ENCODE peak calls at places on chromosomes 1 and 21, in eight cellular contexts. One of them, this sample, is unnamed.

GRCh38 chr1:31627930-31628421 is 10.5 kb downstream of the HCRTR1 start:
- DNase-seq in cardiac fibroblast: peak; percentile 47
- DNase-seq in mucosa of descending colon: no peak
- DNase-seq in IMR-90: no peak
- DNase-seq in Karpas-422: no peak
- DNase-seq in amniotic stem cell: no peak
- DNase-seq in RKO: no peak
- DNase-seq in T-helper 22 cell: no peak
- DNase-seq in this sample: no peak

GRCh38 chr1:211621471-211622198 is 42.7 kb upstream of the SLC30A1 start:
- DNase-seq in RKO: no peak
- DNase-seq in IMR-90: peak; percentile 71
- DNase-seq in cardiac fibroblast: peak; percentile 59
- DNase-seq in Karpas-422: no peak
- DNase-seq in mucosa of descending colon: no peak
- DNase-seq in T-helper 22 cell: no peak
- DNase-seq in amniotic stem cell: no peak
- DNase-seq in this sample: no peak

GRCh38 chr1:17494114-17494729 is 45.3 kb upstream of the ARHGEF10L start:
- DNase-seq in Karpas-422: peak; percentile 86
- DNase-seq in T-helper 22 cell: no peak
- DNase-seq in cardiac fibroblast: peak; percentile 73
- DNase-seq in mucosa of descending colon: peak; percentile 85
- DNase-seq in IMR-90: peak; percentile 69
- DNase-seq in amniotic stem cell: peak; percentile 9
- DNase-seq in RKO: peak; percentile 92
- DNase-seq in this sample: no peak

GRCh38 chr1:207959141-207959825 is 48.4 kb upstream of the CD34 start:
- DNase-seq in Karpas-422: no peak
- DNase-seq in T-helper 22 cell: no peak
- DNase-seq in amniotic stem cell: no peak
- DNase-seq in cardiac fibroblast: peak; percentile 73
- DNase-seq in mucosa of descending colon: peak; percentile 68
- DNase-seq in RKO: no peak
- DNase-seq in IMR-90: peak; percentile 38
- DNase-seq in this sample: no peak

GRCh38 chr1:12528021-12528852 is 89.8 kb downstream of the DHRS3 start:
- DNase-seq in RKO: no peak
- DNase-seq in Karpas-422: no peak
- DNase-seq in amniotic stem cell: no peak
- DNase-seq in cardiac fibroblast: peak; percentile 76
- DNase-seq in mucosa of descending colon: peak; percentile 94
- DNase-seq in IMR-90: peak; percentile 45
- DNase-seq in T-helper 22 cell: no peak
- DNase-seq in this sample: no peak

GRCh38 chr21:45975017-45975595 is 6.5 kb upstream of the COL6A1 start:
- DNase-seq in amniotic stem cell: no peak
- DNase-seq in RKO: no peak
- DNase-seq in cardiac fibroblast: peak; percentile 52
- DNase-seq in Karpas-422: no peak
- DNase-seq in T-helper 22 cell: no peak
- DNase-seq in mucosa of descending colon: peak; percentile 60
- DNase-seq in IMR-90: peak; percentile 43
- DNase-seq in this sample: no peak

GRCh38 chr1:26728645-26729044 is 32.8 kb downstream of the ARID1A start:
- DNase-seq in amniotic stem cell: no peak
- DNase-seq in IMR-90: no peak
- DNase-seq in Karpas-422: no peak
- DNase-seq in mucosa of descending colon: no peak
- DNase-seq in cardiac fibroblast: no peak
- DNase-seq in T-helper 22 cell: no peak
- DNase-seq in RKO: no peak
- DNase-seq in this sample: no peak

GRCh38 chr1:231036416-231036815 is 3.6 kb downstream of the FAM89A start:
- DNase-seq in T-helper 22 cell: no peak
- DNase-seq in Karpas-422: no peak
- DNase-seq in amniotic stem cell: no peak
- DNase-seq in mucosa of descending colon: no peak
- DNase-seq in IMR-90: no peak
- DNase-seq in RKO: no peak
- DNase-seq in cardiac fibroblast: peak; percentile 32
- DNase-seq in this sample: no peak

GRCh38 chr1:200909757-200910239 is 15.1 kb downstream of the INAVA start:
- DNase-seq in Karpas-422: no peak
- DNase-seq in mucosa of descending colon: no peak
- DNase-seq in IMR-90: no peak
- DNase-seq in amniotic stem cell: no peak
- DNase-seq in cardiac fibroblast: no peak
- DNase-seq in RKO: no peak
- DNase-seq in T-helper 22 cell: no peak
- DNase-seq in this sample: no peak

GRCh38 chr21:14869984-14870840 is 194.6 kb downstream of the NRIP1 start:
- DNase-seq in RKO: no peak
- DNase-seq in T-helper 22 cell: no peak
- DNase-seq in mucosa of descending colon: no peak
- DNase-seq in cardiac fibroblast: no peak
- DNase-seq in Karpas-422: no peak
- DNase-seq in IMR-90: no peak
- DNase-seq in amniotic stem cell: no peak
- DNase-seq in this sample: no peak

This sample was measured in non-pigmented ciliary epithelial cell.